ENCODE peak calls at places on chromosomes 7 and 10, in ten cellular contexts. D is tibial artery; U is CD8-positive, alpha-beta memory T cell; I is Panc1; R is mucosa of descending colon; E is CD4-positive, CD25-positive, alpha-beta regulatory T cell; O is heart left ventricle; N is K562; V is Peyer's patch; Y is esophagus muscularis mucosa. Z is an unnamed sample. For H3K4me1, the result is how much of the 10 kb centered on the place peaks cover.

GRCh38 chr10:9853405-9854010 is 1164.2 kb upstream of the CELF2 start:
- DNase-seq in D (no peak), U (no peak), I (no peak), R (no peak), E (no peak), O (peak), N (no peak), V (no peak), Y (no peak), Z (no peak)

GRCh38 chr10:44961931-44962750 is 2.5 kb downstream of the RASSF4 start:
- DNase-seq in D (peak), U (no peak), I (no peak), R (no peak), E (no peak), O (no peak), N (no peak), V (no peak), Y (no peak), Z (no peak)

GRCh38 chr10:61354538-61354937 is 98.6 kb downstream of the TMEM26 start:
- DNase-seq in D (no peak), U (no peak), I (no peak), R (no peak), E (no peak), O (no peak), N (no peak), V (no peak), Y (no peak), Z (no peak)

GRCh38 chr10:30094601-30095000 is 35.2 kb upstream of the JCAD start:
- DNase-seq in D (no peak), U (no peak), I (no peak), R (no peak), E (no peak), O (no peak), N (no peak), V (no peak), Y (no peak), Z (no peak)

GRCh38 chr10:93062499-93063216 is 2.1 kb downstream of the CYP26C1 start:
- DNase-seq in D (no peak), U (no peak), I (no peak), R (peak), E (peak), O (no peak), N (no peak), V (no peak), Y (no peak), Z (no peak)

GRCh38 chr10:129744134-129744895 is 219.8 kb downstream of the EBF3 start:
- DNase-seq in D (no peak), U (no peak), I (no peak), R (peak), E (no peak), O (no peak), N (no peak), V (peak), Y (peak), Z (no peak)

GRCh38 chr7:107661081-107661864 is 645 bp downstream of the SLC26A4 start:
- DNase-seq in D (peak), U (peak), I (no peak), R (peak), E (peak), O (peak), N (no peak), V (peak), Y (no peak), Z (no peak)

GRCh38 chr10:128274938-128275337 is 148.7 kb upstream of the MKI67 start:
- DNase-seq in D (no peak), U (no peak), I (no peak), R (no peak), E (no peak), O (no peak), N (peak), V (no peak), Y (no peak), Z (no peak)

GRCh38 chr7:6237002-6237401 is 35.4 kb downstream of the CYTH3 start:
- DNase-seq in D (no peak), U (no peak), I (no peak), R (no peak), E (no peak), O (no peak), N (no peak), V (no peak), Y (no peak), Z (no peak)

GRCh38 chr10:12252882-12253546 is 57.0 kb downstream of the CDC123 start:
- DNase-seq in D (no peak), U (no peak), I (no peak), R (no peak), E (no peak), O (no peak), N (peak), V (peak), Y (no peak), Z (no peak)

GRCh38 chr10:79286318-79286951 is 60.8 kb upstream of the PPIF start:
- DNase-seq in D (no peak), U (peak), I (no peak), R (peak), E (peak), O (peak), N (peak), V (peak), Y (peak), Z (peak)
- H3K4me3 ChIP-seq in D (no peak), U (peak), I (no peak), R (no peak), E (peak), O (no peak), N (no peak), V (no peak), Y (no peak), Z (peak)

DNA sequence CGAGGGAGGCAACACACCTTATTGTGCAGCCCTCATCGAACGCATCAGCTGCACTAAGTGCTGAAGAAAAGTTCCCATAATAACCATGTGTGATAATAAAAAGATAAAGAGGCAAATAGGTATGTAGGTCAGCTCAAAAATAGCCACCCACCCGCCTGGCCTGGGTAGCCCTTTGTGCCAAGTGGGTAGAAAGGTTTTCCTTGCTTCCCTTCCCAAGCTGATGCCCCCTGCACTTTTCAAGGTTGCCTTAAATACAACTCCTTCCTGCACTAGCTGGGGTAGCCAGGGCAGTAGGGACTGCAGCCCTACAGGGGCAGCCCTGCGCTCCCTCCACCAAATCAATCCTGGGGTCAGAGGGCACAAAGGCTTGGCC is 13.5 kb upstream of the DDIT4 start:
- DNase-seq in D (no peak), U (no peak), I (no peak), R (no peak), E (no peak), O (peak), N (no peak), V (no peak), Y (no peak), Z (no peak)
- H3K4me1 ChIP-seq in D (under half), U (half or more), I (under half), R (under half), E (half or more), O (half or more), N (under half), V (half or more), Y (half or more), Z (half or more)

GRCh38 chr7:77731716-77732115 is 35.5 kb downstream of the RSBN1L start:
- DNase-seq in D (no peak), U (no peak), I (no peak), R (no peak), E (no peak), O (no peak), N (no peak), V (no peak), Y (no peak), Z (no peak)

GRCh38 chr7:77735457-77735856 is 39.2 kb downstream of the RSBN1L start:
- DNase-seq in D (no peak), U (no peak), I (no peak), R (no peak), E (no peak), O (no peak), N (no peak), V (no peak), Y (no peak), Z (no peak)

GRCh38 chr7:77738382-77738781 is 42.1 kb downstream of the RSBN1L start:
- DNase-seq in D (no peak), U (no peak), I (no peak), R (no peak), E (no peak), O (no peak), N (no peak), V (no peak), Y (no peak), Z (no peak)

GRCh38 chr7:77736991-77737390 is 40.7 kb downstream of the RSBN1L start:
- DNase-seq in D (no peak), U (no peak), I (no peak), R (no peak), E (no peak), O (no peak), N (no peak), V (no peak), Y (no peak), Z (no peak)

GRCh38 chr7:77734590-77735421 is 38.5 kb downstream of the RSBN1L start:
- DNase-seq in D (no peak), U (no peak), I (no peak), R (peak), E (no peak), O (no peak), N (peak), V (peak), Y (no peak), Z (no peak)
- H3K4me3 ChIP-seq in D (no peak), U (no peak), I (no peak), R (no peak), E (no peak), O (no peak), N (no peak), V (no peak), Y (no peak), Z (no peak)

GRCh38 chr7:127677433-127678230 is 25.6 kb downstream of the SND1 start:
- DNase-seq in D (no peak), U (no peak), I (no peak), R (no peak), E (no peak), O (no peak), N (no peak), V (no peak), Y (no peak), Z (no peak)
- H3K4me1 ChIP-seq in D (under half), U (under half), I (under half), R (under half), E (under half), O (under half), N (under half), V (under half), Y (under half), Z (under half)

DNA sequence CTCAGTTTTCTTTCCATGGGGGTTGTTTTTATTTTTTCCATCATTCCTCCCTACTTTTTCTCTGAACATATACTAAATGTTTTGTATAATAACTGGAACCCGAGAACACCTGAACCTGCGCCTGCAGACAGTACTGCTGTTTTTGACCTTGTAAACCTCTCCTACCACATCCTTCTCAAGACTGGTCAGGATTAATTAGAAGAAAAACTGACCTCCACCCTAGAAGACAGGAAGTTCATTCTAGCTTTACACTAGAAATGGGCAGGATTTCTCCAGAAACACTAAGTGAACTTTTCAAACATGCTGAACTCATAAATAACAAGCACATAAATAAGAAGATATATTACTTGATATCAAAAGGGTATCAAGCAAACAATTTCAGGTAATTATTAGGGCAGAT is 751 bp upstream of the HYCC1 start:
- DNase-seq in D (no peak), U (no peak), I (no peak), R (no peak), E (no peak), O (no peak), N (no peak), V (no peak), Y (no peak), Z (no peak)
- H3K4me3 ChIP-seq in D (peak), U (no peak), I (peak), R (no peak), E (peak), O (peak), N (no peak), V (no peak), Y (no peak), Z (no peak)

DNA sequence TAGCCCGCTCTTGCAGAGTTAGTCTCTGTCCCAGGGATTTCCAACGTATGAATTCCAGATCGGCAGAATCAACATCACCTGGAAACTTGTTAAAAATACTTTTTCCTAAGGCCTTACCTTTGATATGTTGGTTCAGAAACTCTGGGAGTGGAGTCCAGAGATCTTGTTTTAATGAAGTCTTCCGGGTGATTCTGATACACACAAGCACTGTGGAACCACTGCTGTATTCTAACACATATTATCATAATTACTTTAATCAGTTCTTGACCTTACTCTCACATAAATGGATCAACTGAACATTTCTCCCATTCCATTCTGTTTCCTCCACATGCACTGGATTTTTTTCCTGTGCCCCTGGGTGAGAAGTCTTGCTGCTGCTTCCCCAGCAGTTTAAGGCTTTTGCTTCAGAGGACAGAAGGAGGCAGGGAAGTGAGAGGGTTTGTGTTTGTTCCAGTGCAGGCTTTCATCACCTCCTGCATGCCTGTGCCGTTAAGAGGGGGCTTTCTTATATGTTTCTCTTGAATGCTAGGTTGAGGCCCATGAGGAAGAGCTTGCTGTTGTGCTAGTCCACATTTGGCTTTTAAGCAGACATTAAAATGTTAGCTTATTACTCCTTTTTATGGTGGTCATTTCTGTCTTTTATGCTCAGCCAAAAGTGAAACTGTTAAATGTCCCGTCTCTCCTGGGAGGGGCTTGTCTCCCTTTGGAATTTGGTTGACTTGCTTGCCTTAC is 32.4 kb downstream of the CCSER2 start:
- DNase-seq in D (no peak), U (no peak), I (no peak), R (no peak), E (no peak), O (no peak), N (no peak), V (no peak), Y (no peak), Z (no peak)
- H3K4me1 ChIP-seq in D (under half), U (under half), I (under half), R (under half), E (under half), O (under half), N (under half), V (under half), Y (half or more), Z (half or more)

GRCh38 chr10:132539431-132539839 is 1.8 kb downstream of the INPP5A start:
- DNase-seq in D (peak), U (peak), I (no peak), R (peak), E (peak), O (peak), N (no peak), V (peak), Y (no peak), Z (no peak)
- H3K4me3 ChIP-seq in D (peak), U (peak), I (peak), R (no peak), E (peak), O (peak), N (no peak), V (no peak), Y (peak), Z (peak)

GRCh38 chr10:76581685-76582084 is 1055.9 kb downstream of the KCNMA1 start:
- DNase-seq in D (no peak), U (no peak), I (no peak), R (no peak), E (no peak), O (no peak), N (no peak), V (no peak), Y (no peak), Z (no peak)

GRCh38 chr10:76582536-76582935 is 1055.1 kb downstream of the KCNMA1 start:
- DNase-seq in D (no peak), U (no peak), I (no peak), R (no peak), E (no peak), O (no peak), N (no peak), V (no peak), Y (no peak), Z (no peak)

DNA sequence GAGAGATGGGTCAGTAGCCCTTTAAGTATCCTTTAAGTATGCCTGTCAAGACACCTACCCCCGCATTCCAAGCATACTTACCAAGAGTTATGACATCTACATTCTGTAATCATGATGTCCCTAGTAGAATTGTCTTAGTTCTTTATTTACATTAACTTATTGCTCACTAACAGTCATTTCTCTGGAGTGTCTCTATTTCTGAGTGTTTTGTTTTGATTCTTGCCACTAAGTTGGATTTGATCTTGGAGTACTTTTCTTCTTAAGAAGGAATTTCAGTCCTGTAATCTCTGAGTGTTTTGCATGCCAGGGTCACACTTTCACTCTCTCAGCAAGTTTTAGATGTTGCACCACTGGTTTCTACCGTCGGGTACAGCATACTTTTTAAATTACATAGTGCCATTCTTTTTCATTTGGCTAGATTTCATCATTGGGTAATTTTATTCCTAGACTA is 1053.9 kb downstream of the KCNMA1 start:
- DNase-seq in D (no peak), U (no peak), I (peak), R (no peak), E (no peak), O (no peak), N (no peak), V (no peak), Y (no peak), Z (no peak)
- H3K4me1 ChIP-seq in D (under half), U (under half), I (under half), R (under half), E (under half), O (under half), N (under half), V (under half), Y (under half), Z (under half)

GRCh38 chr10:53022663-53023088 is 250.1 kb upstream of the MBL2 start:
- DNase-seq in D (no peak), U (no peak), I (no peak), R (no peak), E (no peak), O (no peak), N (no peak), V (no peak), Y (no peak), Z (no peak)
- H3K4me3 ChIP-seq in D (no peak), U (no peak), I (no peak), R (no peak), E (no peak), O (no peak), N (no peak), V (no peak), Y (no peak), Z (no peak)

GRCh38 chr7:92790987-92791386 is 45.4 kb downstream of the CDK6 start:
- DNase-seq in D (peak), U (no peak), I (no peak), R (no peak), E (no peak), O (no peak), N (no peak), V (no peak), Y (no peak), Z (no peak)
- H3K4me1 ChIP-seq in D (under half), U (under half), I (under half), R (under half), E (under half), O (half or more), N (under half), V (under half), Y (half or more), Z (under half)